ENCODE peak calls at places on chromosomes 16 and 17, in seven cellular contexts. One of them, this sample, is unnamed.

GRCh38 chr16:83915081-83915480 is 16.2 kb downstream of the MLYCD start:
- DNase-seq in esophagus muscularis mucosa: no peak
- DNase-seq in ovary: no peak
- DNase-seq in Karpas-422: no peak
- DNase-seq in cardiac muscle cell: no peak
- DNase-seq in A673: no peak
- DNase-seq in body of pancreas: no peak
- DNase-seq in this sample: no peak

GRCh38 chr17:74547736-74548135 is 1.8 kb upstream of the CD300C start:
- DNase-seq in body of pancreas: no peak
- DNase-seq in ovary: no peak
- DNase-seq in esophagus muscularis mucosa: no peak
- DNase-seq in A673: no peak
- DNase-seq in Karpas-422: no peak
- DNase-seq in cardiac muscle cell: no peak
- DNase-seq in this sample: no peak

GRCh38 chr16:56355786-56356275 is 69.5 kb downstream of the AMFR start:
- DNase-seq in Karpas-422: no peak
- DNase-seq in body of pancreas: no peak
- DNase-seq in A673: no peak
- DNase-seq in cardiac muscle cell: peak; percentile 9
- DNase-seq in esophagus muscularis mucosa: no peak
- DNase-seq in ovary: peak; percentile 9
- DNase-seq in this sample: peak; percentile 27

GRCh38 chr17:77330602-77331081 is 189.9 kb downstream of the SEC14L1 start:
- DNase-seq in A673: no peak
- DNase-seq in body of pancreas: no peak
- DNase-seq in esophagus muscularis mucosa: no peak
- DNase-seq in cardiac muscle cell: no peak
- DNase-seq in ovary: peak; percentile 8
- DNase-seq in Karpas-422: no peak
- DNase-seq in this sample: peak; percentile 27

GRCh38 chr17:79595471-79595870 is 15.4 kb downstream of the RBFOX3 start:
- DNase-seq in body of pancreas: no peak
- DNase-seq in Karpas-422: no peak
- DNase-seq in esophagus muscularis mucosa: no peak
- DNase-seq in ovary: no peak
- DNase-seq in cardiac muscle cell: no peak
- DNase-seq in A673: no peak
- DNase-seq in this sample: no peak

GRCh38 chr16:3187798-3188674 is at the start of gene OR1F1:
- DNase-seq in ovary: no peak
- DNase-seq in body of pancreas: no peak
- DNase-seq in cardiac muscle cell: peak; percentile 38
- DNase-seq in Karpas-422: no peak
- DNase-seq in esophagus muscularis mucosa: no peak
- DNase-seq in A673: peak; percentile 88
- DNase-seq in this sample: no peak

GRCh38 chr17:65515959-65516948 is 45.2 kb downstream of the AXIN2 start:
- DNase-seq in esophagus muscularis mucosa: no peak
- DNase-seq in ovary: peak; percentile 25
- DNase-seq in body of pancreas: no peak
- DNase-seq in cardiac muscle cell: peak; percentile 50
- DNase-seq in A673: no peak
- DNase-seq in Karpas-422: no peak
- DNase-seq in this sample: no peak

GRCh38 chr17:78428025-78428575 is 49.7 kb downstream of the PGS1 start:
- DNase-seq in body of pancreas: no peak
- DNase-seq in Karpas-422: no peak
- DNase-seq in cardiac muscle cell: no peak
- DNase-seq in A673: no peak
- DNase-seq in esophagus muscularis mucosa: no peak
- DNase-seq in ovary: no peak
- DNase-seq in this sample: no peak

GRCh38 chr16:29812754-29813643 is 1.0 kb downstream of the PRRT2 start:
- DNase-seq in Karpas-422: no peak
- DNase-seq in A673: no peak
- DNase-seq in ovary: no peak
- DNase-seq in body of pancreas: no peak
- DNase-seq in cardiac muscle cell: no peak
- DNase-seq in esophagus muscularis mucosa: no peak
- DNase-seq in this sample: no peak

GRCh38 chr17:80122926-80123505 is 21.6 kb downstream of the GAA start:
- DNase-seq in Karpas-422: no peak
- DNase-seq in cardiac muscle cell: no peak
- DNase-seq in esophagus muscularis mucosa: no peak
- DNase-seq in ovary: no peak
- DNase-seq in A673: no peak
- DNase-seq in body of pancreas: no peak
- DNase-seq in this sample: no peak

GRCh38 chr16:61900482-61900881 is 135.8 kb downstream of the CDH8 start:
- DNase-seq in cardiac muscle cell: peak; percentile 8
- DNase-seq in A673: no peak
- DNase-seq in esophagus muscularis mucosa: no peak
- DNase-seq in ovary: no peak
- DNase-seq in Karpas-422: no peak
- DNase-seq in body of pancreas: no peak
- DNase-seq in this sample: no peak

GRCh38 chr17:50581316-50581715 is 20.8 kb downstream of the CACNA1G start:
- DNase-seq in ovary: no peak
- DNase-seq in body of pancreas: no peak
- DNase-seq in Karpas-422: no peak
- DNase-seq in A673: no peak
- DNase-seq in cardiac muscle cell: no peak
- DNase-seq in esophagus muscularis mucosa: no peak
- DNase-seq in this sample: no peak

GRCh38 chr17:79036609-79037008 is 12.6 kb downstream of the C1QTNF1 start:
- DNase-seq in cardiac muscle cell: peak; percentile 93
- DNase-seq in esophagus muscularis mucosa: no peak
- DNase-seq in Karpas-422: no peak
- DNase-seq in ovary: no peak
- DNase-seq in body of pancreas: no peak
- DNase-seq in A673: peak; percentile 39
- DNase-seq in this sample: no peak

GRCh38 chr16:13923703-13924298 is 3.8 kb downstream of the ERCC4 start:
- DNase-seq in cardiac muscle cell: peak; percentile 82
- DNase-seq in ovary: no peak
- DNase-seq in A673: peak; percentile 74
- DNase-seq in Karpas-422: peak; percentile 85
- DNase-seq in esophagus muscularis mucosa: no peak
- DNase-seq in body of pancreas: no peak
- DNase-seq in this sample: no peak

GRCh38 chr16:22887445-22887844 is 73.5 kb downstream of the HS3ST2 start:
- DNase-seq in Karpas-422: no peak
- DNase-seq in body of pancreas: no peak
- DNase-seq in cardiac muscle cell: no peak
- DNase-seq in ovary: no peak
- DNase-seq in A673: no peak
- DNase-seq in esophagus muscularis mucosa: no peak
- DNase-seq in this sample: no peak

GRCh38 chr16:59591480-59591879 is 857.4 kb upstream of the GOT2 start:
- DNase-seq in A673: no peak
- DNase-seq in body of pancreas: no peak
- DNase-seq in Karpas-422: no peak
- DNase-seq in esophagus muscularis mucosa: no peak
- DNase-seq in cardiac muscle cell: peak; percentile 13
- DNase-seq in ovary: no peak
- DNase-seq in this sample: no peak

GRCh38 chr17:2904135-2904534 is 107.9 kb downstream of the RAP1GAP2 start:
- DNase-seq in cardiac muscle cell: peak; percentile 26
- DNase-seq in Karpas-422: peak; percentile 38
- DNase-seq in esophagus muscularis mucosa: no peak
- DNase-seq in A673: no peak
- DNase-seq in body of pancreas: peak; percentile 93
- DNase-seq in ovary: no peak
- DNase-seq in this sample: no peak

GRCh38 chr16:81136331-81137011 is 40.3 kb upstream of the GCSH start:
- DNase-seq in ovary: no peak
- DNase-seq in body of pancreas: no peak
- DNase-seq in esophagus muscularis mucosa: no peak
- DNase-seq in cardiac muscle cell: no peak
- DNase-seq in Karpas-422: no peak
- DNase-seq in A673: peak; percentile 71
- DNase-seq in this sample: no peak

GRCh38 chr16:15460601-15461000 is 26.2 kb downstream of the BMERB1 start:
- DNase-seq in esophagus muscularis mucosa: no peak
- DNase-seq in body of pancreas: no peak
- DNase-seq in A673: no peak
- DNase-seq in Karpas-422: no peak
- DNase-seq in cardiac muscle cell: no peak
- DNase-seq in ovary: no peak
- DNase-seq in this sample: no peak

GRCh38 chr17:78674595-78675315 is 97.6 kb upstream of the DNAH17 start:
- DNase-seq in body of pancreas: peak; percentile 62
- DNase-seq in A673: peak; percentile 37
- DNase-seq in ovary: no peak
- DNase-seq in Karpas-422: no peak
- DNase-seq in esophagus muscularis mucosa: no peak
- DNase-seq in cardiac muscle cell: no peak
- DNase-seq in this sample: no peak

GRCh38 chr16:50202926-50203624 is 50.0 kb downstream of the TENT4B start:
- DNase-seq in ovary: no peak
- DNase-seq in esophagus muscularis mucosa: no peak
- DNase-seq in A673: peak; percentile 84
- DNase-seq in Karpas-422: no peak
- DNase-seq in body of pancreas: peak; percentile 19
- DNase-seq in cardiac muscle cell: peak; percentile 94
- DNase-seq in this sample: peak; percentile 43

DNA sequence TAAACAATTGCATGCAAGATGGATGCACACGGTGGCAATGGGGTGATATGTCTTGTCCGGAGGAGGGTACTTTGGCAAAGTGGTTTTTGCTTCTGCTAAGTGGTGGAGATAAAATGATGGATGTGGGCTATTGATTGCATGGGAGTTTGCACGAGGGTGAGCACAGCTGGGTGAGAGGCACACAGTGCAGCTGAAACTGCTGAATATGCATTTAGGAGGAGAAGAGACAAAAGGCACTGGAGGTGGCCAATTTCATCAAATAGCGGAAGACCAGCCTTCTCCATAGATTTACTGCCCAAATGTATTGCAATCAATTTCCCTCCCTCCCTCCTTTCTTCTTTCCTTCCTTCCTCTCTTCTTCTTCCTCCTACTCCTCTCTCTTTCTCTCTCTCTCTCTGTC is 414.4 kb upstream of the EEF2KMT start:
- DNase-seq in A673: no peak
- DNase-seq in body of pancreas: no peak
- DNase-seq in ovary: no peak
- DNase-seq in Karpas-422: no peak
- DNase-seq in esophagus muscularis mucosa: no peak
- DNase-seq in cardiac muscle cell: no peak
- DNase-seq in this sample: no peak
- H3K9me3 ChIP-seq in A673: no peaks in the 10 kb centered on the region
- H3K9me3 ChIP-seq in body of pancreas: no peaks in the 10 kb centered on the region
- H3K9me3 ChIP-seq in ovary: no peaks in the 10 kb centered on the region
- H3K9me3 ChIP-seq in Karpas-422: no peaks in the 10 kb centered on the region
- H3K9me3 ChIP-seq in esophagus muscularis mucosa: peaks cover 5% of the 10 kb centered on the region
- H3K9me3 ChIP-seq in cardiac muscle cell: no peaks in the 10 kb centered on the region
- H3K9me3 ChIP-seq in this sample: no peaks in the 10 kb centered on the region

GRCh38 chr17:63436523-63437110 is 9.5 kb downstream of the CYB561 start:
- DNase-seq in ovary: no peak
- DNase-seq in body of pancreas: peak; percentile 80
- DNase-seq in cardiac muscle cell: peak; percentile 56
- DNase-seq in Karpas-422: no peak
- DNase-seq in esophagus muscularis mucosa: no peak
- DNase-seq in A673: no peak
- DNase-seq in this sample: no peak
- H3K9me3 ChIP-seq in ovary: no peaks in the 10 kb centered on the region
- H3K9me3 ChIP-seq in body of pancreas: no peaks in the 10 kb centered on the region
- H3K9me3 ChIP-seq in cardiac muscle cell: no peaks in the 10 kb centered on the region
- H3K9me3 ChIP-seq in Karpas-422: no peaks in the 10 kb centered on the region
- H3K9me3 ChIP-seq in esophagus muscularis mucosa: no peaks in the 10 kb centered on the region
- H3K9me3 ChIP-seq in A673: no peaks in the 10 kb centered on the region
- H3K9me3 ChIP-seq in this sample: no peaks in the 10 kb centered on the region

GRCh38 chr16:63187638-63188037 is 1151.4 kb upstream of the CDH8 start:
- DNase-seq in A673: no peak
- DNase-seq in Karpas-422: no peak
- DNase-seq in cardiac muscle cell: no peak
- DNase-seq in body of pancreas: no peak
- DNase-seq in esophagus muscularis mucosa: no peak
- DNase-seq in ovary: no peak
- DNase-seq in this sample: no peak

GRCh38 chr16:63192969-63193368 is 1156.7 kb upstream of the CDH8 start:
- DNase-seq in A673: no peak
- DNase-seq in cardiac muscle cell: no peak
- DNase-seq in ovary: no peak
- DNase-seq in esophagus muscularis mucosa: no peak
- DNase-seq in Karpas-422: no peak
- DNase-seq in body of pancreas: no peak
- DNase-seq in this sample: no peak

GRCh38 chr16:63185235-63185780 is 1149.1 kb upstream of the CDH8 start:
- DNase-seq in A673: no peak
- DNase-seq in body of pancreas: no peak
- DNase-seq in cardiac muscle cell: no peak
- DNase-seq in esophagus muscularis mucosa: no peak
- DNase-seq in ovary: no peak
- DNase-seq in Karpas-422: no peak
- DNase-seq in this sample: no peak

DNA sequence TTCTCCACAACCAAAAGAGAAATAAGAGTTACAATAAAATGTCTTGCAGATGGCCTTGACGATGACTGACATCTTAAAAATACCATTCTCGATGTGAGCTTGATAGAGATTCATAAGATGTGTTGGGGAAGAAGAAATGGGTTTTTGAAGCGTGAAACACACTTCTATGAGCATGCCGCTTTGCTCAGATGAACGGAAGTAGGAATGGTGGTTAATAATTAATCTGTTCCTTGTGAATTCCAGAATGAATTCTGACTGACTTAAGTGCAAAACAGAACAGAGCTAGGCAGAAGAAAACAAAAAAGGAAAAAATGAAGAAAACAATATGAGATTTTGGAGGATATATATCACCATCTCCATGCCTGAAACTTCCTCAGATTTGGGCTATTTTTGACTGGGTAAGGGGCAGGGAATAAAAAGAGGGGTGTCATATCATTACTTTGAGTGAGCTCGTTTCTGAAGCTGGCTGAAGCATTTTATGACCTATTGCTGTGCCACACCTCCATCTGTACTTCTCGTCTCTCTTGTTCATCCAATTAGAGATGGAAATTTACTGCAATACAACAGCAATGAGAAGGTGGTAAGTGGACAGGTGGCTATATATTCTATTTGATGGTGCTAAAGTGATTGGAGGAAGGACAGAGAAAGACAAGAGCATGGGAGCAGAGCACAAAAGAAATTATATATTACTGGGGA is 1152.0 kb upstream of the CDH8 start:
- DNase-seq in A673: no peak
- DNase-seq in cardiac muscle cell: no peak
- DNase-seq in esophagus muscularis mucosa: no peak
- DNase-seq in body of pancreas: no peak
- DNase-seq in ovary: no peak
- DNase-seq in Karpas-422: no peak
- DNase-seq in this sample: peak; percentile 8
- H3K9me3 ChIP-seq in A673: no peaks in the 10 kb centered on the region
- H3K9me3 ChIP-seq in cardiac muscle cell: no peaks in the 10 kb centered on the region
- H3K9me3 ChIP-seq in esophagus muscularis mucosa: no peaks in the 10 kb centered on the region
- H3K9me3 ChIP-seq in body of pancreas: no peaks in the 10 kb centered on the region
- H3K9me3 ChIP-seq in ovary: no peaks in the 10 kb centered on the region
- H3K9me3 ChIP-seq in Karpas-422: peaks cover 3% of the 10 kb centered on the region
- H3K9me3 ChIP-seq in this sample: no peaks in the 10 kb centered on the region

GRCh38 chr16:31136287-31136662 is 748 bp upstream of the PRSS8 start:
- DNase-seq in cardiac muscle cell: no peak
- DNase-seq in esophagus muscularis mucosa: no peak
- DNase-seq in Karpas-422: no peak
- DNase-seq in A673: no peak
- DNase-seq in ovary: no peak
- DNase-seq in body of pancreas: no peak
- DNase-seq in this sample: no peak
- H3K9me3 ChIP-seq in cardiac muscle cell: no peaks in the 10 kb centered on the region
- H3K9me3 ChIP-seq in esophagus muscularis mucosa: no peaks in the 10 kb centered on the region
- H3K9me3 ChIP-seq in Karpas-422: no peaks in the 10 kb centered on the region
- H3K9me3 ChIP-seq in A673: no peaks in the 10 kb centered on the region
- H3K9me3 ChIP-seq in ovary: no peaks in the 10 kb centered on the region
- H3K9me3 ChIP-seq in body of pancreas: no peaks in the 10 kb centered on the region
- H3K9me3 ChIP-seq in this sample: no peaks in the 10 kb centered on the region